ENCODE peak calls at places on chromosomes 2 and 18, in eight cellular contexts. One of them, this sample, is unnamed.
A peak's percentile ranks its signal among the peaks of the same experiment; 100 is the strongest.

GRCh38 chr2:200585730-200586643 is at the start of gene AOX1:
- DNase-seq in GM13977: peak; percentile 34
- DNase-seq in tibial nerve: peak; percentile 59
- DNase-seq in vagina: no peak
- DNase-seq in cardiac fibroblast: peak; percentile 78
- DNase-seq in psoas muscle: peak; percentile 81
- DNase-seq in activated B cell treated with CpG ODN at 0.5 μM for 24 hours: peak; percentile 22
- DNase-seq in upper lobe of left lung: peak; percentile 89
- DNase-seq in this sample: no peak

GRCh38 chr2:205759732-205760516 is 77.6 kb downstream of the NRP2 start:
- DNase-seq in activated B cell treated with CpG ODN at 0.5 μM for 24 hours: no peak
- DNase-seq in psoas muscle: no peak
- DNase-seq in vagina: no peak
- DNase-seq in upper lobe of left lung: no peak
- DNase-seq in cardiac fibroblast: no peak
- DNase-seq in tibial nerve: no peak
- DNase-seq in GM13977: no peak
- DNase-seq in this sample: no peak

GRCh38 chr2:126793885-126794613 is 104.6 kb upstream of the TEX51 start:
- DNase-seq in vagina: peak; percentile 52
- DNase-seq in tibial nerve: no peak
- DNase-seq in cardiac fibroblast: no peak
- DNase-seq in psoas muscle: no peak
- DNase-seq in activated B cell treated with CpG ODN at 0.5 μM for 24 hours: no peak
- DNase-seq in GM13977: no peak
- DNase-seq in upper lobe of left lung: no peak
- DNase-seq in this sample: no peak

GRCh38 chr2:173028671-173029070 is 47.0 kb upstream of the MAP3K20 start:
- DNase-seq in GM13977: no peak
- DNase-seq in cardiac fibroblast: no peak
- DNase-seq in tibial nerve: no peak
- DNase-seq in activated B cell treated with CpG ODN at 0.5 μM for 24 hours: no peak
- DNase-seq in upper lobe of left lung: no peak
- DNase-seq in psoas muscle: no peak
- DNase-seq in vagina: no peak
- DNase-seq in this sample: no peak

GRCh38 chr2:235665656-235666239 is 171.9 kb downstream of the AGAP1 start:
- DNase-seq in activated B cell treated with CpG ODN at 0.5 μM for 24 hours: no peak
- DNase-seq in cardiac fibroblast: no peak
- DNase-seq in psoas muscle: no peak
- DNase-seq in upper lobe of left lung: no peak
- DNase-seq in GM13977: no peak
- DNase-seq in vagina: no peak
- DNase-seq in tibial nerve: no peak
- DNase-seq in this sample: no peak

GRCh38 chr18:46657115-46657955 is at the start of gene LOXHD1:
- DNase-seq in psoas muscle: no peak
- DNase-seq in activated B cell treated with CpG ODN at 0.5 μM for 24 hours: no peak
- DNase-seq in vagina: no peak
- DNase-seq in cardiac fibroblast: no peak
- DNase-seq in GM13977: no peak
- DNase-seq in upper lobe of left lung: peak; percentile 22
- DNase-seq in tibial nerve: no peak
- DNase-seq in this sample: no peak

GRCh38 chr18:41703744-41704530 is 251.1 kb upstream of the PIK3C3 start:
- DNase-seq in vagina: no peak
- DNase-seq in activated B cell treated with CpG ODN at 0.5 μM for 24 hours: no peak
- DNase-seq in tibial nerve: no peak
- DNase-seq in GM13977: no peak
- DNase-seq in psoas muscle: no peak
- DNase-seq in upper lobe of left lung: no peak
- DNase-seq in cardiac fibroblast: peak; percentile 42
- DNase-seq in this sample: no peak

GRCh38 chr18:52288403-52289004 is 51.5 kb upstream of the DCC start:
- DNase-seq in vagina: no peak
- DNase-seq in cardiac fibroblast: peak; percentile 6
- DNase-seq in tibial nerve: no peak
- DNase-seq in upper lobe of left lung: no peak
- DNase-seq in activated B cell treated with CpG ODN at 0.5 μM for 24 hours: no peak
- DNase-seq in psoas muscle: no peak
- DNase-seq in GM13977: peak; percentile 10
- DNase-seq in this sample: no peak

GRCh38 chr2:8671176-8671575 is 10.7 kb upstream of the ID2 start:
- DNase-seq in vagina: peak; percentile 81
- DNase-seq in tibial nerve: no peak
- DNase-seq in cardiac fibroblast: no peak
- DNase-seq in activated B cell treated with CpG ODN at 0.5 μM for 24 hours: no peak
- DNase-seq in GM13977: no peak
- DNase-seq in psoas muscle: no peak
- DNase-seq in upper lobe of left lung: no peak
- DNase-seq in this sample: no peak

GRCh38 chr18:12520442-12520992 is 112.8 kb downstream of the PRELID3A start:
- DNase-seq in cardiac fibroblast: peak; percentile 19
- DNase-seq in GM13977: peak; percentile 30
- DNase-seq in tibial nerve: no peak
- DNase-seq in vagina: no peak
- DNase-seq in upper lobe of left lung: no peak
- DNase-seq in activated B cell treated with CpG ODN at 0.5 μM for 24 hours: no peak
- DNase-seq in psoas muscle: no peak
- DNase-seq in this sample: no peak

GRCh38 chr2:178819992-178820391 is 12.8 kb upstream of the TTN start:
- DNase-seq in cardiac fibroblast: no peak
- DNase-seq in psoas muscle: no peak
- DNase-seq in activated B cell treated with CpG ODN at 0.5 μM for 24 hours: no peak
- DNase-seq in tibial nerve: no peak
- DNase-seq in vagina: no peak
- DNase-seq in upper lobe of left lung: no peak
- DNase-seq in GM13977: no peak
- DNase-seq in this sample: no peak

GRCh38 chr2:234881413-234882241 is 70.2 kb upstream of the SH3BP4 start:
- DNase-seq in activated B cell treated with CpG ODN at 0.5 μM for 24 hours: no peak
- DNase-seq in upper lobe of left lung: no peak
- DNase-seq in cardiac fibroblast: peak; percentile 96
- DNase-seq in vagina: no peak
- DNase-seq in GM13977: peak; percentile 19
- DNase-seq in tibial nerve: peak; percentile 63
- DNase-seq in psoas muscle: peak; percentile 81
- DNase-seq in this sample: peak; percentile 23

GRCh38 chr18:63131106-63131943 is 188.2 kb downstream of the BCL2 start:
- DNase-seq in GM13977: peak; percentile 51
- DNase-seq in activated B cell treated with CpG ODN at 0.5 μM for 24 hours: no peak
- DNase-seq in upper lobe of left lung: no peak
- DNase-seq in tibial nerve: peak; percentile 36
- DNase-seq in psoas muscle: no peak
- DNase-seq in vagina: no peak
- DNase-seq in cardiac fibroblast: peak; percentile 76
- DNase-seq in this sample: peak; percentile 33

GRCh38 chr2:119644186-119644585 is 34.8 kb upstream of the TMEM177 start:
- DNase-seq in cardiac fibroblast: peak; percentile 74
- DNase-seq in GM13977: no peak
- DNase-seq in upper lobe of left lung: peak; percentile 5
- DNase-seq in vagina: no peak
- DNase-seq in tibial nerve: no peak
- DNase-seq in activated B cell treated with CpG ODN at 0.5 μM for 24 hours: no peak
- DNase-seq in psoas muscle: no peak
- DNase-seq in this sample: no peak

GRCh38 chr18:80006726-80007125 is 18.4 kb upstream of the TXNL4A start:
- DNase-seq in tibial nerve: no peak
- DNase-seq in vagina: no peak
- DNase-seq in psoas muscle: no peak
- DNase-seq in GM13977: no peak
- DNase-seq in activated B cell treated with CpG ODN at 0.5 μM for 24 hours: no peak
- DNase-seq in upper lobe of left lung: no peak
- DNase-seq in cardiac fibroblast: no peak
- DNase-seq in this sample: no peak

DNA sequence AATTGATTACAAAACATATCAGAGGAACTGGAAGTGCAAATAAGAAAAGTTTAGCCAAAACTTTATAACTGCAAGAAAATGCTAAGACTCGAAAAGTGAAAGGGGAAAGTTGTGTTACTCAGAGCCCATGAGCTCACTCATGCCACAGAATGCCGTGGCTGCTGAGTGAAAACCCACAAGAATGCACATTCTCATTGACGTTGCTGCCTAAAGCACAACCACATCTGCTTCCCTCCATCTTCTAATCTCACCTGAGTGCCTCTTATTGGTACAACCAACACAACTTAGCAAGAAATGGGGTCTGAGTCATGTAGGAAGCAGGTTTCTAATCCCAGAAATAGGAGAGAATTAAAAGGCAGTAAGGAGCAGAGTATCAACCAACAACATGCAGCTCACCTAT is 259.7 kb downstream of the LNPK start:
- DNase-seq in vagina: no peak
- DNase-seq in tibial nerve: no peak
- DNase-seq in cardiac fibroblast: no peak
- DNase-seq in GM13977: no peak
- DNase-seq in activated B cell treated with CpG ODN at 0.5 μM for 24 hours: no peak
- DNase-seq in upper lobe of left lung: no peak
- DNase-seq in psoas muscle: no peak
- DNase-seq in this sample: no peak
- TF ChIP-seq CTCF in vagina: no peak
- TF ChIP-seq CTCF in tibial nerve: no peak
- TF ChIP-seq CTCF in cardiac fibroblast: no peak
- TF ChIP-seq CTCF in GM13977: no peak
- TF ChIP-seq CTCF in activated B cell treated with CpG ODN at 0.5 μM for 24 hours: no peak
- TF ChIP-seq CTCF in upper lobe of left lung: no peak
- TF ChIP-seq CTCF in psoas muscle: no peak
- TF ChIP-seq CTCF in this sample: no peak

GRCh38 chr2:241315183-241315878 is at the start of gene HDLBP:
- DNase-seq in tibial nerve: peak; percentile 99
- DNase-seq in psoas muscle: peak; percentile 100
- DNase-seq in vagina: peak; percentile 99
- DNase-seq in upper lobe of left lung: peak; percentile 100
- DNase-seq in activated B cell treated with CpG ODN at 0.5 μM for 24 hours: peak; percentile 100
- DNase-seq in GM13977: peak; percentile 99
- DNase-seq in cardiac fibroblast: peak; percentile 100
- DNase-seq in this sample: peak; percentile 100
- TF ChIP-seq CTCF in tibial nerve: no peak
- TF ChIP-seq CTCF in psoas muscle: no peak
- TF ChIP-seq CTCF in vagina: no peak
- TF ChIP-seq CTCF in upper lobe of left lung: peak; percentile 30
- TF ChIP-seq CTCF in activated B cell treated with CpG ODN at 0.5 μM for 24 hours: no peak
- TF ChIP-seq CTCF in GM13977: peak; percentile 77
- TF ChIP-seq CTCF in cardiac fibroblast: no peak
- TF ChIP-seq CTCF in this sample: peak; percentile 21

GRCh38 chr2:60500861-60501260 is 52.6 kb downstream of the BCL11A start:
- DNase-seq in vagina: no peak
- DNase-seq in cardiac fibroblast: no peak
- DNase-seq in upper lobe of left lung: no peak
- DNase-seq in GM13977: no peak
- DNase-seq in activated B cell treated with CpG ODN at 0.5 μM for 24 hours: no peak
- DNase-seq in tibial nerve: no peak
- DNase-seq in psoas muscle: no peak
- DNase-seq in this sample: no peak

GRCh38 chr2:60502123-60502522 is 51.3 kb downstream of the BCL11A start:
- DNase-seq in tibial nerve: no peak
- DNase-seq in cardiac fibroblast: no peak
- DNase-seq in activated B cell treated with CpG ODN at 0.5 μM for 24 hours: no peak
- DNase-seq in GM13977: no peak
- DNase-seq in vagina: no peak
- DNase-seq in psoas muscle: no peak
- DNase-seq in upper lobe of left lung: no peak
- DNase-seq in this sample: no peak

GRCh38 chr2:60505861-60506260 is 47.6 kb downstream of the BCL11A start:
- DNase-seq in psoas muscle: no peak
- DNase-seq in GM13977: no peak
- DNase-seq in vagina: no peak
- DNase-seq in cardiac fibroblast: no peak
- DNase-seq in activated B cell treated with CpG ODN at 0.5 μM for 24 hours: no peak
- DNase-seq in tibial nerve: no peak
- DNase-seq in upper lobe of left lung: no peak
- DNase-seq in this sample: no peak

GRCh38 chr2:60505240-60505639 is 48.2 kb downstream of the BCL11A start:
- DNase-seq in GM13977: no peak
- DNase-seq in cardiac fibroblast: no peak
- DNase-seq in psoas muscle: no peak
- DNase-seq in upper lobe of left lung: no peak
- DNase-seq in activated B cell treated with CpG ODN at 0.5 μM for 24 hours: no peak
- DNase-seq in vagina: no peak
- DNase-seq in tibial nerve: no peak
- DNase-seq in this sample: no peak

DNA sequence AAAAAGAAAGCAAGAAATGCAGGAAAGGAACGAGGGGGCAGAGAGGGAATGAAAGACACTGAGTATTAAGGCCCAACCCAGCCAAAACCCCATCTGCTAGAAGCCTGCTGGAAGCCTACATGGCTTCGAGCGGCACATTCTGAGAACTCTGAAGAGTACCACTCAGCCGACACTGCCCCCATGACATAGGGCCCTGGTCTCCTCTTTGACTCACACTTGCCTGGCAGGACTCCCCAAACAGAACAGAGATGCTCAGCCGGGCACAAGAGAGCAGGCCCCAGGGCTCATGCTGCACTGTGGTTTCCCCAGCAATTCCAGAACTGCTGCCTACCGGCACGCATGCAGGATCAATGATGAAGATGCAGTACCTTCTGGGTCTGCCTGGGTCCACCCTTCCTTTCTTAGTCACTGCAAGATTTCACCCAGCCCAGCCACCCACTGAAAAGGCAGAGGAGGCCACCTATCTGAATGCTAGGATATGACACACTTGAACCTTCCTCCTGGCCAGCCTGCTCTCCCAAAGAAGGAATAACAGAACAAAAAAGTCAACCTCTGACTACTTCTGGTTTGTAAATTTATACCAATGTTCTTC is 49.4 kb downstream of the BCL11A start:
- DNase-seq in upper lobe of left lung: no peak
- DNase-seq in cardiac fibroblast: no peak
- DNase-seq in vagina: no peak
- DNase-seq in GM13977: no peak
- DNase-seq in psoas muscle: no peak
- DNase-seq in tibial nerve: no peak
- DNase-seq in activated B cell treated with CpG ODN at 0.5 μM for 24 hours: no peak
- DNase-seq in this sample: no peak
- TF ChIP-seq CTCF in upper lobe of left lung: no peak
- TF ChIP-seq CTCF in cardiac fibroblast: no peak
- TF ChIP-seq CTCF in vagina: no peak
- TF ChIP-seq CTCF in GM13977: peak; percentile 40
- TF ChIP-seq CTCF in psoas muscle: no peak
- TF ChIP-seq CTCF in tibial nerve: no peak
- TF ChIP-seq CTCF in activated B cell treated with CpG ODN at 0.5 μM for 24 hours: no peak
- TF ChIP-seq CTCF in this sample: no peak

DNA sequence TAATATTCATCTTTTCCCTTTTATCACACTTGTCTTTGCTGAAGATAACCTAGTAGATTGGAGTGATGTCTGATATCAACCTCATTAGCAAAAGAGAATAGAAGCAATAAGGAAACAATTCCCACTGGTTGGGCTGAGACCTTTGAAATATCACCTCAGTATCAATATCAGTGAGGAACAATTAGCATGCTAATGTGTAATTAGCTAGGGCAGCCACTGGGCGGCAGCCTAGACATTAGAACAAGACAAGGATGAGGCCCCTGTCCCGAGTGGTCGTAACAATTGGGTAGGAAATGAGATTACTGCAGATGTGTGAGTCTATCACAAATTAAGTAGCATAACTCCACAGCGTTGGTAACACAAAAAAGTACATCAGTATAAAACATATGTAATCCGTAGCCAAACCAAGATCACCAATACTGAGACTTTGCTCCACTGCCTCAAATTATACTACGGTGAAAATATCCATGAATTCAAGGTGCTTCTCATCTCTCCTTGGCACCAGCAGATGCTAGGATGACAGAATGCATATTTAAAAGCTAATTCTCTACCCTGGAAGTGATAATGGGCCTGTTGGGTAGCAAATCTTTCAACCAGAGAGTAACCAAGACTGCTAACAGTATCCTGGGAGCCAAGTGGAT is 99.1 kb downstream of the ALPK2 start:
- DNase-seq in upper lobe of left lung: no peak
- DNase-seq in vagina: no peak
- DNase-seq in psoas muscle: peak; percentile 40
- DNase-seq in tibial nerve: peak; percentile 23
- DNase-seq in activated B cell treated with CpG ODN at 0.5 μM for 24 hours: peak; percentile 54
- DNase-seq in GM13977: peak; percentile 49
- DNase-seq in cardiac fibroblast: peak; percentile 72
- DNase-seq in this sample: peak; percentile 47
- TF ChIP-seq CTCF in upper lobe of left lung: peak; percentile 86
- TF ChIP-seq CTCF in vagina: peak; percentile 46
- TF ChIP-seq CTCF in psoas muscle: peak; percentile 82
- TF ChIP-seq CTCF in tibial nerve: peak; percentile 31
- TF ChIP-seq CTCF in activated B cell treated with CpG ODN at 0.5 μM for 24 hours: peak; percentile 83
- TF ChIP-seq CTCF in GM13977: peak; percentile 87
- TF ChIP-seq CTCF in cardiac fibroblast: peak; percentile 79
- TF ChIP-seq CTCF in this sample: peak; percentile 86

This sample was measured in natural killer cell.